ENCODE peak calls at places on chromosomes 4 and X, in eight cellular contexts. V is GM13977, E is brain microvascular endothelial cell, M is fibroblast of mammary gland, S is spleen, C is fibroblast of pulmonary artery, T is right atrium auricular region, A is GM13976. G is an unnamed sample.

GRCh38 chrX:45557390-45557789 is 356.7 kb upstream of the DIPK2B start:
- DNase-seq in C (peak; percentile 8), M (peak; percentile 32), S (no peak), A (no peak), V (no peak), E (no peak), T (no peak), G (no peak)

GRCh38 chrX:110318664-110318968 is 731 bp upstream of the AMMECR1 start:
- DNase-seq in T (no peak), E (no peak), C (no peak), V (no peak), S (no peak), M (no peak), A (no peak), G (no peak)

GRCh38 chr4:63728480-63729177 is 680.6 kb downstream of the TECRL start:
- DNase-seq in M (no peak), T (no peak), A (no peak), C (peak; percentile 2), S (no peak), E (no peak), V (no peak), G (no peak)

GRCh38 chr4:54930226-54930625 is 195.2 kb downstream of the KDR start:
- DNase-seq in T (peak; percentile 60), S (no peak), M (peak; percentile 12), V (no peak), E (peak; percentile 94), A (no peak), C (peak; percentile 94), G (peak; percentile 85)

GRCh38 chr4:172709376-172709775 is 459.2 kb upstream of the GALNT7 start:
- DNase-seq in E (no peak), M (no peak), V (no peak), C (no peak), T (no peak), A (no peak), S (no peak), G (no peak)

GRCh38 chrX:48937065-48937907 is 18.5 kb upstream of the PIM2 start:
- DNase-seq in M (peak; percentile 23), E (peak; percentile 36), A (peak; percentile 70), T (no peak), V (peak; percentile 70), C (peak; percentile 14), S (peak; percentile 97), G (peak; percentile 26)

GRCh38 chr4:157722146-157722545 is 450.7 kb downstream of the GASK1B start:
- DNase-seq in M (no peak), V (no peak), A (no peak), E (no peak), S (no peak), T (no peak), C (no peak), G (no peak)

GRCh38 chr4:52957220-52957686 is 95.1 kb downstream of the RASL11B start:
- DNase-seq in M (peak; percentile 51), S (no peak), C (no peak), V (no peak), E (no peak), T (no peak), A (no peak), G (peak; percentile 24)

GRCh38 chr4:71004281-71004851 is 10.9 kb downstream of the DCK start:
- DNase-seq in S (peak; percentile 81), E (no peak), M (no peak), A (no peak), T (no peak), C (no peak), V (no peak), G (no peak)

GRCh38 chr4:8419222-8420041 is 21.1 kb downstream of the ACOX3 start:
- DNase-seq in S (no peak), A (peak; percentile 74), V (peak; percentile 66), M (peak; percentile 52), T (peak; percentile 77), C (peak; percentile 25), E (no peak), G (peak; percentile 58)

GRCh38 chr4:15142201-15142600 is 139.9 kb downstream of the CPEB2 start:
- DNase-seq in E (no peak), C (no peak), T (no peak), M (no peak), V (no peak), S (no peak), A (no peak), G (no peak)

GRCh38 chr4:13268165-13268564 is 216.0 kb downstream of the RAB28 start:
- DNase-seq in M (no peak), S (no peak), E (no peak), C (no peak), T (no peak), V (no peak), A (no peak), G (no peak)

GRCh38 chrX:68183612-68184214 is 249.6 kb downstream of the OPHN1 start:
- DNase-seq in T (no peak), V (no peak), C (peak; percentile 54), E (peak; percentile 25), S (no peak), M (peak; percentile 57), A (no peak), G (no peak)

GRCh38 chr4:80486603-80487002 is 151.1 kb downstream of the CFAP299 start:
- DNase-seq in E (no peak), S (no peak), V (no peak), A (no peak), C (no peak), M (no peak), T (no peak), G (no peak)

GRCh38 chr4:56909083-56909981 is 1.6 kb downstream of the REST start:
- DNase-seq in S (no peak), C (peak; percentile 60), E (peak; percentile 47), V (peak; percentile 77), T (peak; percentile 63), A (peak; percentile 67), M (peak; percentile 49), G (peak; percentile 48)

GRCh38 chr4:101961144-101961543 is 170.6 kb downstream of the BANK1 start:
- DNase-seq in A (no peak), M (peak; percentile 26), V (no peak), E (peak; percentile 39), C (no peak), S (no peak), T (no peak), G (peak; percentile 54)

GRCh38 chrX:39883664-39884063 is 214.1 kb downstream of the BCOR start:
- DNase-seq in V (no peak), A (no peak), C (no peak), M (no peak), E (no peak), S (no peak), T (no peak), G (no peak)

GRCh38 chr4:156976147-156976546 is 4.5 kb upstream of the PDGFC start:
- DNase-seq in E (no peak), A (no peak), S (no peak), M (peak; percentile 86), C (peak; percentile 86), T (no peak), V (no peak), G (peak; percentile 90)

GRCh38 chr4:80058740-80059139 is 14.3 kb downstream of the ANTXR2 start:
- DNase-seq in C (no peak), T (no peak), A (peak; percentile 42), M (no peak), S (no peak), V (peak; percentile 54), E (no peak), G (no peak)

GRCh38 chrX:53262189-53262917 is 19.0 kb downstream of the IQSEC2 start:
- DNase-seq in T (no peak), C (no peak), A (no peak), S (peak; percentile 49), M (no peak), V (no peak), E (no peak), G (no peak)

GRCh38 chr4:88211473-88212252 is 53.2 kb upstream of the ABCG2 start:
- DNase-seq in S (no peak), M (peak; percentile 49), C (peak; percentile 61), E (peak; percentile 65), A (peak; percentile 55), V (peak; percentile 64), T (no peak), G (peak; percentile 13)

DNA sequence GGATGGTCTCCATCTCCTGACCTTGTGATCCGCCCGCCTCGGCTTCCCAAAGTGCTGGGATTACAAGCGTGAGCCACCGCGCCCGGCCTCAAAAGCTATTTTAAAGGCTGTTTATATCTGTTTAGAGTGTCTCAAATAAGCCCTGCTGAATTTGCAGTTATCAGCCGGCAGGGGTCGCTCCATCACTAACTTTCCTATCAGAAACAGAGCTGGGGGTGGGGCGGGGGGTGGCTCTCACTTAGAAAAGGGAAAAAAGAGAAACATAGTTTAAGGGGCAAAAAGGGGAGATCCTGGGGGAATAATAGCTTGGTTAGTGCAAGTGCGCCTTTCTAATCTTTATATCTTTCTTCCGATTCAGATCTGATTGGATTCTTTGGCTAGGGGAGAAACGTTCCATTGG is 450.7 kb downstream of the UBE2NL start:
- DNase-seq in S (no peak), M (no peak), C (no peak), A (no peak), E (no peak), V (no peak), T (no peak), G (no peak)
- TF ChIP-seq CTCF in S (no peak), M (no peak), C (no peak), A (no peak), E (peak; percentile 23), V (peak; percentile 13), T (no peak), G (no peak)

GRCh38 chrX:47193475-47194241 is at the start of gene UBA1:
- DNase-seq in V (peak; percentile 95), S (peak; percentile 99), C (peak; percentile 95), M (peak; percentile 96), T (peak; percentile 99), A (peak; percentile 91), E (peak; percentile 97), G (peak; percentile 89)
- TF ChIP-seq CTCF in V (peak; percentile 83), S (peak; percentile 86), C (peak; percentile 57), M (peak; percentile 78), T (peak; percentile 92), A (peak; percentile 86), E (peak; percentile 85), G (peak; percentile 58)

DNA sequence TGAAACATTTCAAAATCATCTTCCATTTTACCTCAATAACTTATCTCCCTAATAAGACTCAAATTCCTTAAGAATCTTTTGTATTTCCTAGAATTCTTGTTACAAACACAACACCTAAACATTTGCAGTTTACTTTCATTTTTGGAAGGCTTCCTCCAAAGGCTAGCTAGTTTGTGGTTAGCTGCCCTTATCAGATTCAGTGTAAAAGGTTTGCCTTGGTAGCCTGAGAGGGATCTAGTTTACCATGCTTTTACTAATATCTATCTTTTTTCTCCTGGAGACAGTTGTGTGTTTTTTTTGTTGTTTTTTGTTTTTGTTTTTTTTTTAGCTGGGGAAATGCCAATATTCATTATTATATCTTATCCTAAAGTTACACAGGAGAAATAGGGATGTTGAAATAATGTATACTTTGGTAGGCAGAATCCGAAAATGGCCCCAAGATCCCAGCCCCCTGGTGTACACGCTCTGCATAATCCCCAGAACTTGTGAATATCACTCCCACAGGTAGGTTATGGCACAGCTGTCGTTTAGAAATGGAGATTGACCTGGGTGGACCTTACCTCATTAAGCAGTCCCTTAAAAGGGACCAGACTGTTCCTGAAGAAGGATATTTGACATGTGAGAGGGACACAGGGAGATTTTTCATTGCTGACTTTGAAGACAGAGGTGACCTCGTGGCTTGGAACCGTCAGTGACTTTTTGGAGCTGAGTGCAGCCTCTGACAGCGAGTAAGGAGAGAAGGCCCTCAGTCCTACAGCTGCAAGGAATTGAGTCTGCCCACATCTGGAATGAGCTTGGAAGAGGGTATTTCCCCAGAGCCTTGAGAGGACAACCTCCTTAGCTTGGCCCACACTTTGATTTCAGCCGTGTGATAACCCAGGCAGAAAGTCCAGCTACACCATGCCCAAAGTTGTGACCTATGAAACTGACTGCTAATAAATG is 33.4 kb downstream of the SEPTIN11 start:
- DNase-seq in M (peak; percentile 67), E (no peak), C (peak; percentile 46), T (no peak), A (no peak), V (no peak), S (no peak), G (peak; percentile 56)
- TF ChIP-seq CTCF in M (peak; percentile 19), E (peak; percentile 52), C (peak; percentile 31), T (no peak), A (no peak), V (no peak), S (no peak), G (peak; percentile 29)

GRCh38 chr4:163755013-163755412 is 260.5 kb downstream of the TMA16 start:
- DNase-seq in M (peak; percentile 50), C (no peak), E (peak; percentile 16), A (peak; percentile 17), T (no peak), V (peak; percentile 3), S (no peak), G (peak; percentile 8)
- TF ChIP-seq CTCF in M (peak; percentile 50), C (no peak), E (peak; percentile 49), A (peak; percentile 25), T (peak; percentile 14), V (peak; percentile 24), S (peak; percentile 33), G (peak; percentile 55)

G was measured in astrocyte.